ENCODE peak calls at places on chromosomes 5 and 9, in four cellular contexts. P, V, U and T are unnamed samples.

GRCh38 chr5:100840364-100840763 is 62.7 kb downstream of the ST8SIA4 start:
- DNase-seq in P (no peak), V (no peak), U (no peak), T (no peak)

GRCh38 chr5:168477060-168477459 is 9.2 kb upstream of the RARS1 start:
- DNase-seq in P (no peak), V (no peak), U (peak), T (no peak)

GRCh38 chr9:136726631-136727191 is 14.3 kb downstream of the DIPK1B start:
- DNase-seq in P (no peak), V (peak), U (peak), T (peak)

GRCh38 chr5:77282337-77283027 is 72.0 kb downstream of the PDE8B start:
- DNase-seq in P (peak), V (no peak), U (no peak), T (no peak)

GRCh38 chr9:3909966-3910650 is 384.3 kb upstream of the RFX3 start:
- DNase-seq in P (no peak), V (no peak), U (no peak), T (no peak)

GRCh38 chr5:170363671-170364070 is 25.5 kb downstream of the KCNMB1 start:
- DNase-seq in P (no peak), V (no peak), U (no peak), T (no peak)

GRCh38 chr5:109945097-109945678 is 255.5 kb downstream of the MAN2A1 start:
- DNase-seq in P (no peak), V (peak), U (no peak), T (no peak)

GRCh38 chr5:144230806-144231205 is 60.1 kb downstream of the KCTD16 start:
- DNase-seq in P (no peak), V (no peak), U (no peak), T (no peak)

GRCh38 chr5:179268966-179269693 is 76.1 kb downstream of the ADAMTS2 start:
- DNase-seq in P (no peak), V (no peak), U (no peak), T (no peak)

GRCh38 chr5:32319392-32319791 is 6.7 kb upstream of the MTMR12 start:
- DNase-seq in P (peak), V (peak), U (no peak), T (no peak)

GRCh38 chr9:37495571-37495970 is 9.8 kb downstream of the POLR1E start:
- DNase-seq in P (no peak), V (no peak), U (no peak), T (no peak)

GRCh38 chr9:135023389-135023788 is 64.1 kb upstream of the OLFM1 start:
- DNase-seq in P (no peak), V (no peak), U (no peak), T (no peak)

GRCh38 chr9:132945186-132946130 is 1.0 kb upstream of the TSC1 start:
- DNase-seq in P (no peak), V (no peak), U (no peak), T (no peak)

GRCh38 chr9:132946216-132946615 is 1.8 kb upstream of the TSC1 start:
- DNase-seq in P (no peak), V (no peak), U (no peak), T (no peak)

GRCh38 chr9:132948482-132949050 is 4.2 kb upstream of the TSC1 start:
- DNase-seq in P (no peak), V (no peak), U (no peak), T (no peak)

GRCh38 chr9:132947751-132948150 is 3.3 kb upstream of the TSC1 start:
- DNase-seq in P (no peak), V (no peak), U (no peak), T (no peak)

DNA sequence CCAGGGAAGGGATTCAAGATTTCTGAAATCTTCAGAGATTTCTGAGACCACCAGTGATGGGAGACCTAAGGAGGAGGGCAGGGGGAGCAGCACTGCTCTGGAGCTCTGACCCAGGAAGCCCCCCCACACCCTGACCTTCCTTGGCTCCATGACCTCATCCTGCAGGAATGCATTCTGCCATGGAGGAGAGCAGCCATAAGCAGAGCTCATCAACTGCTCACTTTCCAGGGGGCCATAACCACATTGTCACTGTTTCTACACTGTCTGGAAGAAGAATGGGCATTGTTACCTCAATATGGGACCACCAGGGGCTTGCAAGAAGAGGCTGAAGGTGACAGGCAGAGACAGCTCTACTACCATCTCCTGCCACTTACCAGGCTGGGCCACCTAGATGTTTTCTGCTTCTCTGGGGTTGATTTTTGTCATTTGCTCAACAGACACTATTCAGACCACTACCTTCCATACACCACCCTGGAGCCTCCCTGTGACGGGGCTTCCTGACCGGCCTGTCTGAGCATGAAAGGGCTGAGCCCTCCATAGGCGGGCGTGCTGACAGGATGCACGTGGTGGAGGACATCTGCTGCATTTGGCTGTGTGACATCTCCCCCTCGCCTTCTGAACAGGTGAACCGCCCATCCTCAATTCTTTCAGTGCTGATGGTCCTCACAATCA is 2.3 kb upstream of the TSC1 start:
- DNase-seq in P (no peak), V (peak), U (no peak), T (no peak)
- TF ChIP-seq ELF4 in P (no peak), V (no peak), U (no peak), T (no peak)

DNA sequence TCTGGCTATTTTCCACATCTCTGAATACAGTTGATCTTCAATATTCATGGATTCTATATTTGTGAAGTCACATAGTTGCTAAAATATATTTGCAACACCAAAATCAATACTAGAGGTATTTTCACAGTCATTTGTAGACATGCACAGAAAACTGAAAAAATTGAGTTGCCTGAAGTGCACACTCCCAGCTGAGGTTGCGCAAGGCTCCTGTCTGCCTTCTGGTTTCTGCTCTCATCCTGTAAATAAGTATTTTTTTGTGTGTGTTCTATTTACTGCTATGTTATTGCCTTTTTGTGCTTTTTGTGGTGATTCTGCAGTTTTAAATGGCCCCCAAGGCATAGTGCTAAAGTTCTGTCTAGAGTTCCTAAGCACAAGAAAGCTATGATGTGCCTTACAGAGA is 371.1 kb upstream of the GRAMD2B start:
- DNase-seq in P (no peak), V (no peak), U (no peak), T (no peak)
- TF ChIP-seq ELF4 in P (no peak), V (no peak), U (no peak), T (no peak)

GRCh38 chr9:117672397-117672796 is 31.8 kb upstream of the TLR4 start:
- DNase-seq in P (no peak), V (peak), U (no peak), T (no peak)
- TF ChIP-seq ELF4 in P (no peak), V (no peak), U (no peak), T (no peak)

GRCh38 chr5:1004598-1005361 is 3.8 kb upstream of the NKD2 start:
- DNase-seq in P (peak), V (no peak), U (peak), T (peak)
- TF ChIP-seq ELF4 in P (no peak), V (no peak), U (no peak), T (no peak)

DNA sequence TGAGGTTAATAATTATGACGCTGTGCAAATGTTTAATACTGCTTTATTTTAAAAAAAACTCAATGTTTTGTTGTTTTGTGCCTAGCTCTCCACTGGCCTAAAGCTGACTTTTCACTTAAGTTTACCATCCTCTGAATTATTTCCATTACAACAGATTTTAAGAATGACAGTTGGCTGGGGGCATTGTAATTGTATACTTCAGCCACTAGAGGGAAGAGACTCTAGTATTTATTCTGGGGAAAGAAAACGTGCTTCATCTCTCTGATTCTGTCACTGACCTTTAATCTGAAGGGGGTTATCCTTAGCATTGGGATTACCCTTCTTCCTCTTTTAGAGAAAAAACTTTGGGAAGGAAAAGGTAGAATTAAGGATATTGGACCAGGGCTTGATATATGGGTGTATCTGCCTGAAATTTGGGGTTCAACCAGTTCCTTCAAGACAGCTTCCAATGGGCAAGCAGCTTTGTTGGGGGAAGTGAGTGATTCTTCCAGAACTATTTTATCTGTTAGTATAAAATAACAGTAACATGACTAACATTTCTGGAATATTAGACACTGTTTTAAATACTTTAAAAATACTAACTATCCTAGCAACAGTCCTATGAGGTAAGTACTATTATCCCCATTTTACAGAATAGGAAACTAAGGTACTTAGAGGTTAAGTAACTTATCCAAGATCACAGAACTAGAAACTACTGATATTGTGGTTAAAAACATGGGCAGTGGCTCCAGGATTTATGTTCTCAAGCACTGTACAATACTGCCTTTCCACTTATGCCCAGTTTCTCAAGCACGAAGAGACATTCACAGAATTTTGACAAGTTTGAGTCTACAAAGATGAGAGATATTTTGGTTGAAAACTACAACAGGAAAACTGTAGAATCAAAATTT is 208.4 kb downstream of the CD180 start:
- DNase-seq in P (no peak), V (peak), U (peak), T (peak)
- TF ChIP-seq ELF4 in P (no peak), V (no peak), U (no peak), T (no peak)

GRCh38 chr5:141570655-141571054 is 48.1 kb downstream of the DIAPH1 start:
- DNase-seq in P (no peak), V (no peak), U (no peak), T (no peak)

GRCh38 chr5:141573489-141574121 is 45.2 kb downstream of the DIAPH1 start:
- DNase-seq in P (no peak), V (no peak), U (no peak), T (no peak)

GRCh38 chr5:141574122-141574510 is 44.7 kb downstream of the DIAPH1 start:
- DNase-seq in P (no peak), V (no peak), U (no peak), T (no peak)
- TF ChIP-seq ELF4 in P (no peak), V (no peak), U (no peak), T (no peak)

DNA sequence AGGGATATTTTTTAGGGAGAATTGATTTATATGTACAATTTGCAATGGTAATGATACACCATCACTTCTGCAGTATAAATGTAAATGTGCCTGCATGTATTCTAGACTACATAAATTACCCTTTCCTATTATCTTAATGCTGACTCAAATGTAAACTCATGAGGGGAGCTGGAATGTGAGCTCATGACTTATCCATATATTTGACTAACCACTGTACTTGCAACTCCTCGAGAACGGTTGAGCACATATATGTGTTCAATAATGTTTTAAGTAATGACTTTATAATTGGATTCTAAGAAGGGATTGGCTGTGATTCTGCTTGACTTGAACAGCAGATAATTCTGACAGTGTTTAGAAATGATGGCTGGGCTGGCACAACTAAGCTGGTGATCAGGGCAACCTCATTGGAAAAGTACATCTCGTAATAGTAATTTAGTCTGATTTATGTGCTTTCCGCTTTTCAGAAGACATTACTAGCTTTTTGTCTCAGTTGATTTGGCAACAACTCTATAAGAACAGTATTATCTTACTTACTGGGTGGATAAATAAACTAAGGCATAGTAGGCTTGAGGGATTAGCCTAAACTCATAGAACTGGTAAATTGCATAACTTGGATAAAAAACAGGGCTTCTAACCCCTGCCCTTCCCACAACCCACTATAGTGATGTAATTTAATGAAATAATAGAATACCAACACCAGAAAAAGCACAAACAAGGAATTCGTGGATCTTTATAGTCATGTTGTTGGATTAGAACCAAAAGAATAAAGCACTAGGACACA is 130.2 kb upstream of the SPEF2 start:
- DNase-seq in P (no peak), V (no peak), U (no peak), T (no peak)
- TF ChIP-seq ELF4 in P (no peak), V (no peak), U (no peak), T (no peak)

DNA sequence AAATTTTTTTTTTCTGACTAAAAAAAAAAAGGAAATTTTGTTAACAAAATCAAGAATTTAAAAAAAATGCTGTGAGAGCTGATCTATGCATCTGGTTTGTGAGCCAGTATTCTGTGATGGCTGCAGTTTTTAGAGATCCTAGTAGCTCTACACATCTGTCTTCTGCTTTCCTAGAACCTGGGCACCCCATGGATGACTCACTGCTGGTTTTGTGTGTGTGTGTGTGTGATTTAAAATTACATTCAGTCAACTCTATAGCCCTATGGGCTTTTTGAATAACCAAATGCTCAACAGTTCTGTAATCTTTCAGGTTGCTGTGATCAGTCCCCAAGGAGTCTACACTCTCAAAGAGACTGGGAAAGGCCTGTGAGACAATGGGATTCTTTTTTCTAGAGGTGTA is 2.5 kb upstream of the PSMD5 start:
- DNase-seq in P (no peak), V (no peak), U (no peak), T (no peak)
- TF ChIP-seq ELF4 in P (no peak), V (no peak), U (no peak), T (no peak)